ENCODE peak calls at places on chromosomes 12 and 14, in eight cellular contexts. Z is fibroblast of mammary gland, E is body of pancreas, L is breast epithelium, B is cardiac fibroblast, R is HFF-Myc, S is cardiac muscle cell, H is glutamatergic neuron. W is an unnamed sample.

GRCh38 chr12:11663128-11663527 is 13.7 kb downstream of the ETV6 start:
- DNase-seq in Z (no peak), E (no peak), L (no peak), B (no peak), R (no peak), S (peak; percentile 86), H (no peak), W (no peak)

GRCh38 chr12:59452259-59452658 is 143.6 kb upstream of the SLC16A7 start:
- DNase-seq in Z (peak; percentile 91), E (peak; percentile 14), L (no peak), B (peak; percentile 86), R (peak; percentile 45), S (no peak), H (no peak), W (peak; percentile 38)

GRCh38 chr12:2244013-2244861 is 191.4 kb downstream of the CACNA1C start:
- DNase-seq in Z (peak; percentile 93), E (no peak), L (no peak), B (peak; percentile 81), R (no peak), S (peak; percentile 76), H (no peak), W (no peak)

GRCh38 chr12:65133879-65134278 is 12.8 kb upstream of the WIF1 start:
- DNase-seq in Z (no peak), E (no peak), L (no peak), B (no peak), R (no peak), S (no peak), H (no peak), W (no peak)

GRCh38 chr12:85627584-85627983 is 208.6 kb downstream of the RASSF9 start:
- DNase-seq in Z (peak; percentile 80), E (no peak), L (no peak), B (peak; percentile 83), R (peak; percentile 43), S (no peak), H (no peak), W (peak; percentile 57)

GRCh38 chr14:97359391-97359790 is 562.2 kb downstream of the VRK1 start:
- DNase-seq in Z (no peak), E (no peak), L (no peak), B (no peak), R (no peak), S (no peak), H (peak; percentile 67), W (no peak)

GRCh38 chr12:43336962-43337555 is 214.9 kb downstream of the ADAMTS20 start:
- DNase-seq in Z (peak; percentile 74), E (no peak), L (no peak), B (peak; percentile 79), R (no peak), S (peak; percentile 42), H (no peak), W (no peak)

GRCh38 chr12:16884056-16884455 is 278.1 kb upstream of the LMO3 start:
- DNase-seq in Z (peak; percentile 0), E (no peak), L (no peak), B (no peak), R (no peak), S (no peak), H (no peak), W (no peak)

GRCh38 chr12:57214398-57214781 is 2.2 kb upstream of the NXPH4 start:
- DNase-seq in Z (peak; percentile 58), E (peak; percentile 71), L (no peak), B (peak; percentile 63), R (no peak), S (peak; percentile 76), H (peak; percentile 79), W (no peak)

GRCh38 chr12:30753761-30754382 is 879 bp downstream of the CAPRIN2 start:
- DNase-seq in Z (peak; percentile 51), E (no peak), L (no peak), B (peak; percentile 49), R (no peak), S (no peak), H (no peak), W (no peak)

GRCh38 chr12:69810870-69811498 is 14.0 kb upstream of the MYRFL start:
- DNase-seq in Z (no peak), E (no peak), L (no peak), B (no peak), R (no peak), S (no peak), H (no peak), W (no peak)

GRCh38 chr12:68189766-68190700 is 30.5 kb upstream of the IFNG start:
- DNase-seq in Z (peak; percentile 60), E (no peak), L (no peak), B (peak; percentile 61), R (no peak), S (no peak), H (no peak), W (no peak)

GRCh38 chr12:58957298-58957697 is 37.0 kb upstream of the LRIG3 start:
- DNase-seq in Z (no peak), E (no peak), L (no peak), B (no peak), R (no peak), S (no peak), H (no peak), W (no peak)

GRCh38 chr12:108371801-108372344 is 32.8 kb upstream of the CMKLR1 start:
- DNase-seq in Z (peak; percentile 76), E (peak; percentile 34), L (no peak), B (no peak), R (no peak), S (no peak), H (no peak), W (peak; percentile 69)

GRCh38 chr14:97777622-97778021 is 980.4 kb downstream of the VRK1 start:
- DNase-seq in Z (no peak), E (no peak), L (no peak), B (no peak), R (no peak), S (no peak), H (no peak), W (no peak)

GRCh38 chr12:47413806-47414205 is 292.0 kb downstream of the RPAP3 start:
- DNase-seq in Z (no peak), E (no peak), L (no peak), B (peak; percentile 14), R (no peak), S (no peak), H (no peak), W (no peak)

GRCh38 chr12:121420109-121420508 is 20.2 kb downstream of the RNF34 start:
- DNase-seq in Z (no peak), E (no peak), L (no peak), B (no peak), R (no peak), S (no peak), H (no peak), W (no peak)

GRCh38 chr12:46452061-46452615 is 79.6 kb upstream of the SLC38A2 start:
- DNase-seq in Z (peak; percentile 57), E (no peak), L (no peak), B (peak; percentile 39), R (no peak), S (no peak), H (no peak), W (no peak)

GRCh38 chr12:9740109-9740750 is 7.3 kb upstream of the CLECL1 start:
- DNase-seq in Z (no peak), E (no peak), L (no peak), B (no peak), R (no peak), S (no peak), H (no peak), W (no peak)

GRCh38 chr12:26028953-26029740 is 70.7 kb downstream of the RASSF8 start:
- DNase-seq in Z (peak; percentile 71), E (peak; percentile 29), L (no peak), B (peak; percentile 80), R (peak; percentile 27), S (peak; percentile 47), H (no peak), W (no peak)

GRCh38 chr14:61511558-61511924 is 183.8 kb upstream of the HIF1A start:
- DNase-seq in Z (no peak), E (peak; percentile 44), L (no peak), B (no peak), R (no peak), S (no peak), H (no peak), W (no peak)

GRCh38 chr14:39107624-39108023 is 4.6 kb upstream of the SEC23A start:
- DNase-seq in Z (peak; percentile 63), E (no peak), L (no peak), B (peak; percentile 62), R (no peak), S (peak; percentile 16), H (no peak), W (no peak)
- TF ChIP-seq CTCF in Z (peak; percentile 68), E (peak; percentile 18), L (peak; percentile 24), B (peak; percentile 51), R (peak; percentile 20), S (peak; percentile 55), H (peak; percentile 16), W (peak; percentile 46)

DNA sequence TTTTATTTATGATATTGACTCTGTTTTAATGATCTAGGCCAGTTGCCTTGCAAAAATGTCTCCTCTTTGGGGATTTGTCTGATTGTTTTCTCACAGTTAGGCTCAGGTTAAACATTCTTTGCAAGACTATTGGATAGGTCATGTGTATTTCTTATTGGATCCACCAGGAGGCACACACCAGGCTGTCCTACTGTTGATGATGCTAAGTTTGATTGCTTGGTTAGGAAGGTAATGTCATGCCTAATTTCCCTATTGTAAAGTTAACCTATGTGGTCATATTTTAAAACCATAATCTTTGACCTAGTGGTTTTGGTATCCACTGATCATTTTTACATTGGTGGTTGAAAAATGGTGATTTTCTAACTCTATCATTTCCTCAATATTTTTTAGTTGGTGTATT is 137.1 kb downstream of the BRMS1L start:
- DNase-seq in Z (peak; percentile 16), E (no peak), L (no peak), B (peak; percentile 4), R (no peak), S (no peak), H (no peak), W (no peak)
- TF ChIP-seq CTCF in Z (peak; percentile 28), E (no peak), L (no peak), B (no peak), R (peak; percentile 23), S (no peak), H (peak; percentile 56), W (peak; percentile 10)

GRCh38 chr14:49620182-49621113 is at the start of the genes MGAT2 and RPL36AL:
- DNase-seq in Z (peak; percentile 99), E (peak; percentile 98), L (peak; percentile 97), B (peak; percentile 99), R (peak; percentile 98), S (peak; percentile 97), H (peak; percentile 99), W (peak; percentile 98)

GRCh38 chr14:49623387-49623786 is 2.8 kb downstream of the MGAT2 start:
- DNase-seq in Z (no peak), E (no peak), L (no peak), B (no peak), R (no peak), S (no peak), H (no peak), W (no peak)

GRCh38 chr14:49622022-49622607 is 1.5 kb downstream of the MGAT2 start:
- DNase-seq in Z (no peak), E (no peak), L (no peak), B (no peak), R (no peak), S (no peak), H (no peak), W (no peak)

GRCh38 chr14:49619730-49620129 is 696 bp downstream of the RPL36AL start:
- DNase-seq in Z (no peak), E (no peak), L (no peak), B (no peak), R (no peak), S (no peak), H (no peak), W (no peak)

GRCh38 chr14:49621114-49621881 is 699 bp downstream of the MGAT2 start:
- DNase-seq in Z (no peak), E (peak; percentile 59), L (peak; percentile 73), B (peak; percentile 73), R (no peak), S (no peak), H (peak; percentile 86), W (no peak)
- TF ChIP-seq CTCF in Z (no peak), E (no peak), L (no peak), B (no peak), R (no peak), S (no peak), H (no peak), W (no peak)

GRCh38 chr12:95642583-95642982 is 91.3 kb upstream of the USP44 start:
- DNase-seq in Z (no peak), E (no peak), L (no peak), B (no peak), R (no peak), S (no peak), H (no peak), W (no peak)
- TF ChIP-seq CTCF in Z (no peak), E (no peak), L (no peak), B (no peak), R (no peak), S (no peak), H (no peak), W (no peak)

W was measured in AG09319.